ENCODE peak calls at places on chromosome 14, in four cellular contexts. One of them, this sample, is unnamed.
A peak's percentile ranks its signal among the peaks of the same experiment; 100 is the strongest.

GRCh38 chr14:101005447-101005846 is 101.9 kb upstream of the RTL1 start:
- DNase-seq in RWPE1: no peak
- DNase-seq in heart right ventricle: peak; percentile 37
- DNase-seq in astrocyte of the spinal cord: no peak
- DNase-seq in this sample: no peak

GRCh38 chr14:64861916-64862315 is 17.8 kb downstream of the SPTB start:
- DNase-seq in heart right ventricle: no peak
- DNase-seq in RWPE1: no peak
- DNase-seq in astrocyte of the spinal cord: no peak
- DNase-seq in this sample: no peak

GRCh38 chr14:95507174-95507573 is 9.3 kb downstream of the SYNE3 start:
- DNase-seq in RWPE1: peak; percentile 96
- DNase-seq in astrocyte of the spinal cord: peak; percentile 90
- DNase-seq in heart right ventricle: peak; percentile 54
- DNase-seq in this sample: no peak

GRCh38 chr14:68571928-68572525 is 220.8 kb downstream of the ZFP36L1 start:
- DNase-seq in astrocyte of the spinal cord: no peak
- DNase-seq in RWPE1: no peak
- DNase-seq in heart right ventricle: no peak
- DNase-seq in this sample: no peak

GRCh38 chr14:64736271-64737131 is 32.3 kb downstream of the PLEKHG3 start:
- DNase-seq in astrocyte of the spinal cord: no peak
- DNase-seq in RWPE1: no peak
- DNase-seq in heart right ventricle: peak; percentile 15
- DNase-seq in this sample: peak; percentile 92

GRCh38 chr14:20343855-20344205 is 395 bp downstream of the PARP2 start:
- DNase-seq in heart right ventricle: no peak
- DNase-seq in astrocyte of the spinal cord: no peak
- DNase-seq in RWPE1: no peak
- DNase-seq in this sample: no peak

GRCh38 chr14:37602605-37603453 is 7.4 kb downstream of the TTC6 start:
- DNase-seq in heart right ventricle: no peak
- DNase-seq in RWPE1: no peak
- DNase-seq in astrocyte of the spinal cord: no peak
- DNase-seq in this sample: no peak

GRCh38 chr14:22890416-22890815 is 7.4 kb downstream of the REM2 start:
- DNase-seq in astrocyte of the spinal cord: no peak
- DNase-seq in RWPE1: no peak
- DNase-seq in heart right ventricle: no peak
- DNase-seq in this sample: no peak

GRCh38 chr14:49505026-49505766 is 81.0 kb downstream of the RPS29 start:
- DNase-seq in RWPE1: peak; percentile 73
- DNase-seq in heart right ventricle: no peak
- DNase-seq in astrocyte of the spinal cord: no peak
- DNase-seq in this sample: no peak

GRCh38 chr14:37257651-37258050 is 59.9 kb downstream of the MIPOL1 start:
- DNase-seq in astrocyte of the spinal cord: no peak
- DNase-seq in heart right ventricle: no peak
- DNase-seq in RWPE1: no peak
- DNase-seq in this sample: no peak

GRCh38 chr14:29310757-29311156 is 544.2 kb downstream of the FOXG1 start:
- DNase-seq in heart right ventricle: no peak
- DNase-seq in astrocyte of the spinal cord: peak; percentile 52
- DNase-seq in RWPE1: peak; percentile 26
- DNase-seq in this sample: no peak

GRCh38 chr14:23722675-23723074 is 86.5 kb downstream of the DHRS2 start:
- DNase-seq in astrocyte of the spinal cord: no peak
- DNase-seq in RWPE1: no peak
- DNase-seq in heart right ventricle: no peak
- DNase-seq in this sample: no peak

GRCh38 chr14:56378474-56378873 is 201.1 kb upstream of the TMEM260 start:
- DNase-seq in heart right ventricle: no peak
- DNase-seq in RWPE1: peak; percentile 81
- DNase-seq in astrocyte of the spinal cord: peak; percentile 53
- DNase-seq in this sample: no peak

GRCh38 chr14:50828738-50829471 is 2.1 kb downstream of the NIN start:
- DNase-seq in heart right ventricle: no peak
- DNase-seq in RWPE1: no peak
- DNase-seq in astrocyte of the spinal cord: no peak
- DNase-seq in this sample: no peak

GRCh38 chr14:67167420-67168109 is 21.7 kb upstream of the GARIN2 start:
- DNase-seq in RWPE1: no peak
- DNase-seq in astrocyte of the spinal cord: peak; percentile 14
- DNase-seq in heart right ventricle: no peak
- DNase-seq in this sample: no peak

GRCh38 chr14:23447634-23448353 is 12.3 kb upstream of the MYH7 start:
- DNase-seq in RWPE1: no peak
- DNase-seq in astrocyte of the spinal cord: no peak
- DNase-seq in heart right ventricle: no peak
- DNase-seq in this sample: no peak

GRCh38 chr14:93927746-93928145 is 602 bp downstream of the FAM181A start:
- DNase-seq in RWPE1: no peak
- DNase-seq in heart right ventricle: no peak
- DNase-seq in astrocyte of the spinal cord: no peak
- DNase-seq in this sample: no peak

GRCh38 chr14:48568252-48568651 is 892.8 kb upstream of the MDGA2 start:
- DNase-seq in astrocyte of the spinal cord: no peak
- DNase-seq in RWPE1: no peak
- DNase-seq in heart right ventricle: no peak
- DNase-seq in this sample: no peak

GRCh38 chr14:84750763-84751554 is 779.0 kb upstream of the FLRT2 start:
- DNase-seq in RWPE1: no peak
- DNase-seq in astrocyte of the spinal cord: peak; percentile 81
- DNase-seq in heart right ventricle: no peak
- DNase-seq in this sample: no peak

GRCh38 chr14:21055473-21056117 is 2.0 kb upstream of the RNASE8 start:
- DNase-seq in RWPE1: no peak
- DNase-seq in astrocyte of the spinal cord: no peak
- DNase-seq in heart right ventricle: no peak
- DNase-seq in this sample: peak; percentile 49

This sample was measured in pancreas.